ENCODE peak calls at places on chromosomes 6 and 20, in five cellular contexts. M is erythroblast, G is spleen, H is uterus, E is lower leg skin. Y is an unnamed sample.

GRCh38 chr6:24721461-24722215 is 2.7 kb upstream of the C6orf62 start:
- DNase-seq in G (no peak), M (no peak), E (peak), H (no peak), Y (peak)

GRCh38 chr6:151975795-151976194 is 168.3 kb downstream of the ESR1 start:
- DNase-seq in M (no peak), G (no peak), H (no peak), E (no peak), Y (no peak)

GRCh38 chr20:63120286-63121090 is 95.4 kb downstream of the YTHDF1 start:
- DNase-seq in G (peak), M (no peak), E (no peak), H (no peak), Y (no peak)

GRCh38 chr6:96450082-96450759 is 71.4 kb upstream of the UFL1 start:
- DNase-seq in G (no peak), H (no peak), M (no peak), E (no peak), Y (no peak)

GRCh38 chr6:64258752-64259151 is 623.1 kb downstream of the PHF3 start:
- DNase-seq in H (no peak), G (no peak), E (no peak), M (no peak), Y (no peak)

GRCh38 chr6:135423649-135424128 is 73.9 kb downstream of the AHI1 start:
- DNase-seq in M (peak), E (no peak), H (no peak), G (no peak), Y (no peak)

GRCh38 chr20:53011640-53012039 is 39.5 kb downstream of the TSHZ2 start:
- DNase-seq in G (no peak), M (no peak), H (no peak), E (no peak), Y (no peak)

GRCh38 chr20:364905-365794 is 15.4 kb upstream of the TRIB3 start:
- DNase-seq in M (peak), E (no peak), G (no peak), H (no peak), Y (peak)

GRCh38 chr6:131400054-131400781 is 172.8 kb upstream of the ARG1 start:
- DNase-seq in H (no peak), E (no peak), G (no peak), M (peak), Y (no peak)

GRCh38 chr6:11065436-11066202 is 21.5 kb upstream of the ELOVL2 start:
- DNase-seq in G (no peak), M (no peak), E (no peak), H (no peak), Y (no peak)

GRCh38 chr6:170039156-170040114 is 251.4 kb downstream of the DLL1 start:
- DNase-seq in M (no peak), E (peak), G (peak), H (no peak), Y (no peak)

GRCh38 chr6:163329991-163330390 is 84.5 kb upstream of the QKI start:
- DNase-seq in H (no peak), E (peak), M (no peak), G (no peak), Y (no peak)

GRCh38 chr6:156773935-156774871 is 3.0 kb upstream of the ARID1B start:
- DNase-seq in H (no peak), G (no peak), M (no peak), E (no peak), Y (no peak)

GRCh38 chr6:147142684-147143245 is 61.5 kb upstream of the STXBP5 start:
- DNase-seq in G (no peak), H (no peak), E (no peak), M (no peak), Y (no peak)

GRCh38 chr6:7237653-7238190 is 75.3 kb downstream of the SSR1 start:
- DNase-seq in G (no peak), E (no peak), M (no peak), H (no peak), Y (no peak)

GRCh38 chr20:32358883-32359632 is 927 bp downstream of the ASXL1 start:
- DNase-seq in E (peak), M (peak), G (peak), H (peak), Y (no peak)
- TF ChIP-seq POLR2A in E (no peak), M (peak), G (no peak), H (peak), Y (peak)

GRCh38 chr20:9330151-9330550 is 184.2 kb upstream of the LAMP5 start:
- DNase-seq in H (no peak), E (no peak), M (no peak), G (no peak), Y (no peak)
- TF ChIP-seq POLR2A in H (no peak), E (no peak), M (no peak), G (no peak), Y (no peak)

GRCh38 chr6:106177786-106178185 is 91.7 kb downstream of the PRDM1 start:
- DNase-seq in G (no peak), H (no peak), E (no peak), M (peak), Y (no peak)

GRCh38 chr6:106181664-106182418 is 95.7 kb downstream of the PRDM1 start:
- DNase-seq in H (no peak), G (no peak), M (peak), E (no peak), Y (no peak)

GRCh38 chr6:106178900-106179299 is 92.8 kb downstream of the PRDM1 start:
- DNase-seq in E (no peak), M (no peak), G (no peak), H (no peak), Y (no peak)

GRCh38 chr6:106182455-106182854 is 96.3 kb downstream of the PRDM1 start:
- DNase-seq in M (peak), E (no peak), G (no peak), H (no peak), Y (no peak)

GRCh38 chr6:106180208-106180607 is 94.1 kb downstream of the PRDM1 start:
- DNase-seq in E (no peak), H (no peak), G (no peak), M (peak), Y (no peak)
- TF ChIP-seq POLR2A in E (no peak), H (no peak), G (no peak), M (no peak), Y (no peak)

DNA sequence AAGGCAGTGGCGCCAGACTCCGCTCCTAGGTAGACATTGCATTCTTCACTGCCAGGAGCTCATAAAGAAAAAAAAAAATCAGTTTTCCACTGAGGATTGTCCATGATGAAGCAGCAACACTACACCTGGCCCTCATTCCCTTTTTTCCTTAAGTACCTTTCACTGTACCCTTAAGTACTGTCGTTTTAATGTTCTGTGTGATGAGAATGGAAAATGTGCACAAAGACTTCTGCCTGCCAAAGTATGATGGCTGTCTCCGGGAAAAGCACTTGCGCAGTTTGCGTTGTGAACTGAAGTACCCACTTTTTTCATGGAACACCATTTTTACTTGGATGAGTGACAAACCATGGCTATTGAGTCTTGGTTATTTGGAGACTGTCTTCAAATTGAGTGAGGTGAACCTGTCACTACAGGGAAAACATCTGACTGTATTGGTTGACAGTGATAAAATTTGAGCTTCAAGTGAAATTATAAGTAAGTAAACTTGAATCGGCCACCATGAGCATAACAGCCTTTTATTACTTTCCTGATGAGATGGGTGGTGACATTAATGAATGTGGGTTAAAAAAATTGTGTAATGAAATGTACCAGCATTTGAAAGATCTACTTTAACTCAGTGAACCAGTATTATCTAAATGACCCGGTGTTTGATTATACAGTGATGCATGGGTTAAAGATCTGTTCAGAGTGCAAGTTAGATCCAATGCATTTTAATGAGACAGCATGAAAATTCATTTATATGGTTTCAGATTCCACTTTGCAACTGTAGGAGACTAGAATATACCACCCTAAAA is 104.9 kb downstream of the NCOA3 start:
- DNase-seq in H (no peak), M (no peak), E (no peak), G (no peak), Y (no peak)
- TF ChIP-seq POLR2A in H (no peak), M (no peak), E (no peak), G (no peak), Y (no peak)

DNA sequence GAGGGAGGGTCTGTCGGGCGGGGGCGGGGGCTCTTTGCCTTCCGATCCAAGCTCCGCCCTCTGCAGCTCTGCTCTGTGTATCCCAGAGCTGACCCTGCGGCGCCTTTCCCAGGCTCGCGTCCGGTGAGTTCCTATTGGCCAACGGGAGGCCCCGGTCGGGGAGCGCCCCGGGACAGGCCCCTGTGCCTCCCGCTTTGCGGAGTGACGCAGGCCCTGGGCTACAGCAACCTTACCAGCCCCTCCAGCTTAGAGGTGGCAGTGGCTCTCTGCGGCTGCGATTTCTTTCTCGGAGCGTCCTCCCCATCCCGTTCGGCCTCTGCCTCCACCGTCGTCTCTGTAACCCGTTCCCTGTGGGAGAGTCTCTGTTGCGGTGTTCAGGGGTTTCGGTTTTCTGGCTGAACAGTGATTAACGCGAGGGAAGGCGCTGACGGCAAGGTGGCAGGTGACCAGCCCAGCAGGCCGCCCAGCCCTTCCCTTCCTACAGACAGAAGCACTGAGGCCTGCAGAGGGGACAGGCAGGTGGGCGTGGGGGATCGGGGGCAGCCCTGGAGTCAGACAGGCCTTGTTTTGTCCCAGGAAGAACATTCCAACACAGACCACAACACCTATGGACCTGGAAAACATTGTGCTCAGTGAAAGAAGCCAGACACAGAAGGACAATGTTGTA is 18.1 kb upstream of the CEBPB start:
- DNase-seq in M (peak), E (peak), H (peak), G (peak), Y (no peak)
- TF ChIP-seq POLR2A in M (no peak), E (no peak), H (peak), G (no peak), Y (peak)

GRCh38 chr6:111070407-111070743 is 16.9 kb upstream of the SLC16A10 start:
- DNase-seq in M (no peak), H (no peak), G (no peak), E (no peak), Y (no peak)

GRCh38 chr6:111068116-111068897 is 19.0 kb upstream of the SLC16A10 start:
- DNase-seq in E (no peak), M (no peak), G (no peak), H (no peak), Y (no peak)

GRCh38 chr6:111076024-111076680 is 11.2 kb upstream of the SLC16A10 start:
- DNase-seq in E (no peak), G (no peak), M (no peak), H (no peak), Y (no peak)

GRCh38 chr6:111069722-111070406 is 17.4 kb upstream of the SLC16A10 start:
- DNase-seq in H (no peak), M (no peak), E (no peak), G (no peak), Y (no peak)

DNA sequence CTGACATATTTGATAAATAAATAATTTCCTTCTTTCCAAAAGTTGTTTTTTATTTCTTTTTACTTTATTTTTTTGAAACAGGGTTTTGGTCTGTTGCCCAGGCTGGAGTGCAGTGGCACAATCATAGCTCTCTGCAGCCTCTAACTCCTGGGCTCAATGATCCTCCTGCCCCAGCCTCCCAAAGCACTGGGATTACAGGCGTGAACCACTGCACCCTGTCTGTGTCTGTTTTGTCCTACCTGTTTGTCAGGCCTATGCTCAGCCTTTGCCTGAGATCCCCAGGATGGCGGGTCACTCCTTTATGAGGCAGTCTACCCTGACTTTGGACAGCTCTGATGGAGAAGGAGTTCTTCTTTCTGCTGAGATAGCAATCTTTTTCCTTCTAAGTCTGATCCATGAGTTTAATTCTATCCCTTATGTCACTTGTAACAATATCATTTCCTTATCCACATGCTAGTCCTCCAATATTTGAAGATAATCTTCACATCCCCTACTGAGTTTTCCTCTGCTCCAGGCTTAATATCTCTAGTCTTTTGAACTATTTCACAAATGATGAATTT is 14.4 kb upstream of the SLC16A10 start:
- DNase-seq in E (no peak), H (no peak), M (no peak), G (no peak), Y (no peak)
- TF ChIP-seq POLR2A in E (no peak), H (no peak), M (no peak), G (no peak), Y (no peak)

GRCh38 chr20:51541189-51542032 is 1.1 kb downstream of the NFATC2 start:
- DNase-seq in M (peak), G (peak), E (peak), H (peak), Y (no peak)
- TF ChIP-seq POLR2A in M (peak), G (no peak), E (no peak), H (no peak), Y (no peak)

GRCh38 chr20:10963717-10964266 is 290.0 kb upstream of the JAG1 start:
- DNase-seq in M (no peak), H (no peak), E (no peak), G (no peak), Y (no peak)
- TF ChIP-seq POLR2A in M (no peak), H (no peak), E (no peak), G (no peak), Y (no peak)

GRCh38 chr6:31350551-31350950 is 6.4 kb downstream of the HLA-B start:
- DNase-seq in E (no peak), G (no peak), M (no peak), H (no peak), Y (no peak)

GRCh38 chr6:31352497-31353368 is 4.2 kb downstream of the HLA-B start:
- DNase-seq in E (no peak), M (no peak), G (no peak), H (no peak), Y (no peak)

GRCh38 chr6:31351734-31352496 is 5.1 kb downstream of the HLA-B start:
- DNase-seq in M (no peak), G (no peak), H (no peak), E (no peak), Y (no peak)

GRCh38 chr6:31353508-31353907 is 3.5 kb downstream of the HLA-B start:
- DNase-seq in M (no peak), H (no peak), G (no peak), E (no peak), Y (no peak)

GRCh38 chr6:31350973-31351733 is 5.8 kb downstream of the HLA-B start:
- DNase-seq in M (no peak), E (no peak), G (no peak), H (no peak), Y (no peak)
- TF ChIP-seq POLR2A in M (no peak), E (no peak), G (no peak), H (no peak), Y (no peak)

DNA sequence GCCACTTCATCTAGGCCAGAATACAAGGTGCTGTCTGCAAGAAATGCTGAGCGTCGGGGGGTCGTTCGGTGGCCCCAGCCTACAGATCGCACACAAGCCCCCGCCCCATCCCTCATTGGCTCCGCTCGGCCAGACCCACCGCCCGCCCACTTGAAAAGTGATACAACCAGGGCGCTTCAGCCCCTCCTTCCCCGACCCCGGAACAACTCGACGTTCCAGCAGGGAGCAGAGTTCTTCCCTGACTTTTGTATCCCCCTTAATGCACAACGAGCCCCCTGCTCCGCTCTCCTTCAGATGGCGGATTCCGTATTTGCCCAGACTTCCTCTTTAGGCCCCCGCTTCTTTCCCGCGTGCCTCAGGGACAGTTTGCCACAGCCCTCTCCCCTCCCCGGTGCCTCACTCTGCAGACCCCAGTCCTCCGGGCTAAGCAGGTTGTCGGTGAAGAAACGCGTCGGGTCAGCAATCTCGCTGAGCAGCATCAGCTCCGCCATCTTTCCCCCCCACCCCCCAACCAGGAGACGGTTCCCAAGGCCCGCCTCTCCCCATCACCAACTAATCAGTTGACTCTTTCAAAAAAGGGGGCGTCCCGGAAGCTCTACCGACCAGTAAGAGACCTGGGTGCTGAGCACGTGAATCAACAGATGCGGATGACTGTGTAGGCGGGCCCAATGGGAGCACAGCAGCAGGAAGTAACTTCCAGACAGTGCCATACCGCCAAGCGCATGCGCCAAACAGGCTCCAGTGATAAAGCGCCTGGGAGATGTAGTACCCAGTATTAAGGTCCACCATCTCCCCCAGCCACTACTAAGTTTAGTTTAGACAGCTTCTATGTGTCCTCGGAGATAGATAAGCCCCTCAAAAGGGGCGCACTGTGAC is at the start of gene ATF6B:
- DNase-seq in M (peak), E (peak), H (peak), G (peak), Y (peak)
- TF ChIP-seq POLR2A in M (peak), E (no peak), H (peak), G (no peak), Y (peak)

Y was measured in H54.